ENCODE peak calls at places on chromosome 6, in seven cellular contexts. B is AG09309; N is non-pigmented ciliary epithelial cell; I is adipocyte; A is WTC11; Y is cardiac fibroblast; T is activated CD8-positive, alpha-beta memory T cell treated with anti-CD3 and anti-CD28 coated beads for 4 hours. Q is an unnamed sample.

GRCh38 chr6:49935387-49935786 is 28.6 kb downstream of the DEFB114 start:
- DNase-seq in B (no peak), N (no peak), I (no peak), A (no peak), Y (no peak), T (no peak), Q (no peak)

GRCh38 chr6:63731946-63732735 is 96.5 kb downstream of the PHF3 start:
- DNase-seq in B (no peak), N (no peak), I (peak; percentile 46), A (no peak), Y (peak; percentile 56), T (no peak), Q (no peak)

GRCh38 chr6:5260111-5260620 is 584 bp downstream of the LYRM4 start:
- DNase-seq in B (peak; percentile 5), N (no peak), I (peak; percentile 60), A (peak; percentile 63), Y (peak; percentile 63), T (peak; percentile 63), Q (peak; percentile 40)

GRCh38 chr6:56593801-56594318 is 48.8 kb downstream of the DST start:
- DNase-seq in B (peak; percentile 5), N (no peak), I (peak; percentile 54), A (no peak), Y (peak; percentile 38), T (no peak), Q (no peak)

GRCh38 chr6:131923356-131923755 is 27.8 kb downstream of the CCN2 start:
- DNase-seq in B (no peak), N (no peak), I (peak; percentile 53), A (peak; percentile 75), Y (peak; percentile 85), T (no peak), Q (no peak)

GRCh38 chr6:33802186-33803061 is 1.4 kb downstream of the MLN start:
- DNase-seq in B (no peak), N (no peak), I (no peak), A (no peak), Y (peak; percentile 22), T (no peak), Q (no peak)

GRCh38 chr6:447381-448165 is 56.0 kb downstream of the IRF4 start:
- DNase-seq in B (no peak), N (no peak), I (no peak), A (no peak), Y (no peak), T (peak; percentile 20), Q (no peak)

GRCh38 chr6:136609878-136610706 is 59.9 kb upstream of the MAP7 start:
- DNase-seq in B (peak; percentile 97), N (peak; percentile 98), I (peak; percentile 95), A (no peak), Y (peak; percentile 99), T (no peak), Q (no peak)

GRCh38 chr6:89268776-89269175 is 46.3 kb downstream of the GABRR2 start:
- DNase-seq in B (no peak), N (no peak), I (no peak), A (no peak), Y (no peak), T (no peak), Q (no peak)

GRCh38 chr6:34544776-34545471 is 11.2 kb downstream of the SPDEF start:
- DNase-seq in B (no peak), N (no peak), I (no peak), A (no peak), Y (peak; percentile 34), T (no peak), Q (no peak)

GRCh38 chr6:36997811-36998722 is 7.4 kb upstream of the FGD2 start:
- DNase-seq in B (no peak), N (no peak), I (no peak), A (no peak), Y (no peak), T (no peak), Q (no peak)

GRCh38 chr6:79079425-79080130 is 1.5 kb upstream of the PHIP start:
- DNase-seq in B (no peak), N (no peak), I (peak; percentile 55), A (no peak), Y (peak; percentile 38), T (no peak), Q (no peak)

GRCh38 chr6:56714982-56715456 is 72.3 kb upstream of the DST start:
- DNase-seq in B (no peak), N (peak; percentile 72), I (peak; percentile 68), A (no peak), Y (peak; percentile 87), T (no peak), Q (no peak)

GRCh38 chr6:35294308-35294945 is 3.2 kb upstream of the DEF6 start:
- DNase-seq in B (no peak), N (no peak), I (peak; percentile 52), A (peak; percentile 60), Y (peak; percentile 45), T (no peak), Q (peak; percentile 15)

GRCh38 chr6:26323525-26324294 is 41.3 kb upstream of the BTN3A2 start:
- DNase-seq in B (no peak), N (no peak), I (no peak), A (no peak), Y (no peak), T (no peak), Q (no peak)

GRCh38 chr6:151325075-151326050 is 66.0 kb downstream of the ZBTB2 start:
- DNase-seq in B (no peak), N (no peak), I (peak; percentile 85), A (peak; percentile 58), Y (peak; percentile 89), T (no peak), Q (no peak)

GRCh38 chr6:14108571-14109410 is 8.8 kb upstream of the CD83 start:
- DNase-seq in B (no peak), N (no peak), I (no peak), A (no peak), Y (no peak), T (no peak), Q (no peak)

GRCh38 chr6:108947114-108947854 is 99.1 kb downstream of the ARMC2 start:
- DNase-seq in B (peak; percentile 91), N (peak; percentile 95), I (peak; percentile 88), A (no peak), Y (peak; percentile 97), T (no peak), Q (no peak)

GRCh38 chr6:165649152-165649551 is 13.9 kb downstream of the PDE10A start:
- DNase-seq in B (no peak), N (no peak), I (no peak), A (no peak), Y (no peak), T (no peak), Q (no peak)

GRCh38 chr6:123036663-123037062 is 40.6 kb downstream of the CLVS2 start:
- DNase-seq in B (no peak), N (no peak), I (no peak), A (no peak), Y (no peak), T (no peak), Q (no peak)

GRCh38 chr6:33949877-33950831 is 146.4 kb upstream of the MLN start:
- DNase-seq in B (no peak), N (no peak), I (no peak), A (peak; percentile 39), Y (no peak), T (no peak), Q (no peak)

GRCh38 chr6:38058022-38058421 is 238.5 kb downstream of the ZFAND3 start:
- DNase-seq in B (no peak), N (peak; percentile 35), I (peak; percentile 63), A (no peak), Y (peak; percentile 45), T (peak; percentile 27), Q (no peak)